ENCODE peak calls at places on chromosomes 2 and 18, in five cellular contexts. One of them, this sample, is unnamed.
A peak's percentile ranks its signal among the peaks of the same experiment; 100 is the strongest.

GRCh38 chr2:240783819-240784621 is 36.0 kb downstream of the KIF1A start:
- DNase-seq in RCC 7860: no peak
- DNase-seq in CD8-positive, alpha-beta T cell: no peak
- DNase-seq in NCI-H1105 treated with DMSO at 0.1 percent for 48 hours: no peak
- DNase-seq in myocyte: no peak
- DNase-seq in this sample: no peak

GRCh38 chr2:61469424-61470121 is 1.3 kb downstream of the USP34 start:
- DNase-seq in myocyte: no peak
- DNase-seq in NCI-H1105 treated with DMSO at 0.1 percent for 48 hours: no peak
- DNase-seq in RCC 7860: no peak
- DNase-seq in CD8-positive, alpha-beta T cell: no peak
- DNase-seq in this sample: peak; percentile 28

GRCh38 chr2:172339431-172340010 is 87.9 kb upstream of the ITGA6 start:
- DNase-seq in myocyte: peak; percentile 81
- DNase-seq in CD8-positive, alpha-beta T cell: no peak
- DNase-seq in RCC 7860: no peak
- DNase-seq in NCI-H1105 treated with DMSO at 0.1 percent for 48 hours: no peak
- DNase-seq in this sample: no peak

GRCh38 chr2:46309052-46309953 is 12.1 kb downstream of the EPAS1 start:
- DNase-seq in RCC 7860: no peak
- DNase-seq in CD8-positive, alpha-beta T cell: no peak
- DNase-seq in NCI-H1105 treated with DMSO at 0.1 percent for 48 hours: no peak
- DNase-seq in myocyte: no peak
- DNase-seq in this sample: no peak

GRCh38 chr2:156399950-156400703 is 36.1 kb upstream of the GPD2 start:
- DNase-seq in myocyte: peak; percentile 89
- DNase-seq in CD8-positive, alpha-beta T cell: peak; percentile 2
- DNase-seq in NCI-H1105 treated with DMSO at 0.1 percent for 48 hours: peak; percentile 70
- DNase-seq in RCC 7860: peak; percentile 79
- DNase-seq in this sample: peak; percentile 77

GRCh38 chr2:237056271-237056875 is 29.3 kb upstream of the COPS8 start:
- DNase-seq in CD8-positive, alpha-beta T cell: no peak
- DNase-seq in RCC 7860: no peak
- DNase-seq in myocyte: no peak
- DNase-seq in NCI-H1105 treated with DMSO at 0.1 percent for 48 hours: no peak
- DNase-seq in this sample: no peak

GRCh38 chr18:43031169-43031568 is 84.3 kb downstream of the RIT2 start:
- DNase-seq in myocyte: no peak
- DNase-seq in CD8-positive, alpha-beta T cell: no peak
- DNase-seq in RCC 7860: no peak
- DNase-seq in NCI-H1105 treated with DMSO at 0.1 percent for 48 hours: no peak
- DNase-seq in this sample: no peak

GRCh38 chr18:45783097-45784075 is 42.1 kb upstream of the SIGLEC15 start:
- DNase-seq in RCC 7860: no peak
- DNase-seq in CD8-positive, alpha-beta T cell: no peak
- DNase-seq in myocyte: peak; percentile 39
- DNase-seq in NCI-H1105 treated with DMSO at 0.1 percent for 48 hours: no peak
- DNase-seq in this sample: no peak

GRCh38 chr2:20052872-20053281 is 1.4 kb upstream of the LAPTM4A start:
- DNase-seq in CD8-positive, alpha-beta T cell: no peak
- DNase-seq in NCI-H1105 treated with DMSO at 0.1 percent for 48 hours: peak; percentile 67
- DNase-seq in myocyte: peak; percentile 76
- DNase-seq in RCC 7860: peak; percentile 26
- DNase-seq in this sample: peak; percentile 81

GRCh38 chr2:238663586-238663985 is 184.3 kb upstream of the TWIST2 start:
- DNase-seq in NCI-H1105 treated with DMSO at 0.1 percent for 48 hours: no peak
- DNase-seq in CD8-positive, alpha-beta T cell: no peak
- DNase-seq in myocyte: no peak
- DNase-seq in RCC 7860: no peak
- DNase-seq in this sample: no peak

GRCh38 chr2:226040344-226040743 is 640.8 kb downstream of the NYAP2 start:
- DNase-seq in myocyte: no peak
- DNase-seq in NCI-H1105 treated with DMSO at 0.1 percent for 48 hours: no peak
- DNase-seq in RCC 7860: no peak
- DNase-seq in CD8-positive, alpha-beta T cell: no peak
- DNase-seq in this sample: no peak

GRCh38 chr2:55500025-55500424 is 19.5 kb upstream of the CFAP36 start:
- DNase-seq in myocyte: peak; percentile 48
- DNase-seq in CD8-positive, alpha-beta T cell: no peak
- DNase-seq in RCC 7860: no peak
- DNase-seq in NCI-H1105 treated with DMSO at 0.1 percent for 48 hours: no peak
- DNase-seq in this sample: no peak

GRCh38 chr2:222284466-222284865 is 14.3 kb downstream of the PAX3 start:
- DNase-seq in myocyte: no peak
- DNase-seq in CD8-positive, alpha-beta T cell: no peak
- DNase-seq in NCI-H1105 treated with DMSO at 0.1 percent for 48 hours: no peak
- DNase-seq in RCC 7860: no peak
- DNase-seq in this sample: no peak

GRCh38 chr18:26741041-26741440 is 124.5 kb downstream of the AQP4 start:
- DNase-seq in NCI-H1105 treated with DMSO at 0.1 percent for 48 hours: no peak
- DNase-seq in RCC 7860: no peak
- DNase-seq in CD8-positive, alpha-beta T cell: no peak
- DNase-seq in myocyte: no peak
- DNase-seq in this sample: no peak

GRCh38 chr2:41695714-41696113 is 352.1 kb upstream of the PKDCC start:
- DNase-seq in RCC 7860: no peak
- DNase-seq in CD8-positive, alpha-beta T cell: no peak
- DNase-seq in NCI-H1105 treated with DMSO at 0.1 percent for 48 hours: no peak
- DNase-seq in myocyte: no peak
- DNase-seq in this sample: no peak

GRCh38 chr2:189254268-189254883 is 74.8 kb upstream of the COL5A2 start:
- DNase-seq in CD8-positive, alpha-beta T cell: no peak
- DNase-seq in NCI-H1105 treated with DMSO at 0.1 percent for 48 hours: no peak
- DNase-seq in myocyte: peak; percentile 97
- DNase-seq in RCC 7860: no peak
- DNase-seq in this sample: no peak

GRCh38 chr2:1655461-1655860 is 88.9 kb downstream of the PXDN start:
- DNase-seq in NCI-H1105 treated with DMSO at 0.1 percent for 48 hours: no peak
- DNase-seq in RCC 7860: no peak
- DNase-seq in CD8-positive, alpha-beta T cell: no peak
- DNase-seq in myocyte: no peak
- DNase-seq in this sample: no peak

GRCh38 chr2:96329416-96329815 is 4.3 kb downstream of the ITPRIPL1 start:
- DNase-seq in NCI-H1105 treated with DMSO at 0.1 percent for 48 hours: peak; percentile 61
- DNase-seq in myocyte: peak; percentile 61
- DNase-seq in CD8-positive, alpha-beta T cell: no peak
- DNase-seq in RCC 7860: peak; percentile 53
- DNase-seq in this sample: no peak

GRCh38 chr2:173866858-173867620 is 98.1 kb downstream of the SP3 start:
- DNase-seq in CD8-positive, alpha-beta T cell: no peak
- DNase-seq in RCC 7860: no peak
- DNase-seq in myocyte: peak; percentile 82
- DNase-seq in NCI-H1105 treated with DMSO at 0.1 percent for 48 hours: no peak
- DNase-seq in this sample: peak; percentile 97

GRCh38 chr2:127035212-127035611 is 71.7 kb downstream of the BIN1 start:
- DNase-seq in myocyte: no peak
- DNase-seq in CD8-positive, alpha-beta T cell: no peak
- DNase-seq in RCC 7860: no peak
- DNase-seq in NCI-H1105 treated with DMSO at 0.1 percent for 48 hours: no peak
- DNase-seq in this sample: no peak

GRCh38 chr2:63755216-63755615 is 86.5 kb upstream of the UGP2 start:
- DNase-seq in myocyte: no peak
- DNase-seq in RCC 7860: no peak
- DNase-seq in NCI-H1105 treated with DMSO at 0.1 percent for 48 hours: no peak
- DNase-seq in CD8-positive, alpha-beta T cell: no peak
- DNase-seq in this sample: no peak

GRCh38 chr18:38709122-38709521 is 1143.5 kb upstream of the CELF4 start:
- DNase-seq in RCC 7860: no peak
- DNase-seq in NCI-H1105 treated with DMSO at 0.1 percent for 48 hours: no peak
- DNase-seq in CD8-positive, alpha-beta T cell: no peak
- DNase-seq in myocyte: no peak
- DNase-seq in this sample: no peak

GRCh38 chr2:171889808-171890207 is 4.2 kb downstream of the SLC25A12 start:
- DNase-seq in myocyte: no peak
- DNase-seq in RCC 7860: no peak
- DNase-seq in NCI-H1105 treated with DMSO at 0.1 percent for 48 hours: no peak
- DNase-seq in CD8-positive, alpha-beta T cell: no peak
- DNase-seq in this sample: no peak

GRCh38 chr2:63058149-63058741 is 7.6 kb downstream of the OTX1 start:
- DNase-seq in NCI-H1105 treated with DMSO at 0.1 percent for 48 hours: no peak
- DNase-seq in myocyte: peak; percentile 8
- DNase-seq in RCC 7860: no peak
- DNase-seq in CD8-positive, alpha-beta T cell: no peak
- DNase-seq in this sample: no peak

GRCh38 chr2:165122521-165122920 is 81.3 kb downstream of the SCN3A start:
- DNase-seq in CD8-positive, alpha-beta T cell: no peak
- DNase-seq in myocyte: peak; percentile 17
- DNase-seq in RCC 7860: no peak
- DNase-seq in NCI-H1105 treated with DMSO at 0.1 percent for 48 hours: no peak
- DNase-seq in this sample: no peak

GRCh38 chr2:236171213-236172201 is 3.3 kb upstream of the GBX2 start:
- DNase-seq in CD8-positive, alpha-beta T cell: no peak
- DNase-seq in myocyte: peak; percentile 29
- DNase-seq in NCI-H1105 treated with DMSO at 0.1 percent for 48 hours: peak; percentile 33
- DNase-seq in RCC 7860: no peak
- DNase-seq in this sample: no peak

GRCh38 chr2:110853516-110853915 is 121.1 kb downstream of the ACOXL start:
- DNase-seq in myocyte: peak; percentile 30
- DNase-seq in CD8-positive, alpha-beta T cell: no peak
- DNase-seq in NCI-H1105 treated with DMSO at 0.1 percent for 48 hours: no peak
- DNase-seq in RCC 7860: no peak
- DNase-seq in this sample: peak; percentile 39

GRCh38 chr2:97733341-97734035 is 20.1 kb downstream of the ZAP70 start:
- DNase-seq in NCI-H1105 treated with DMSO at 0.1 percent for 48 hours: no peak
- DNase-seq in CD8-positive, alpha-beta T cell: no peak
- DNase-seq in RCC 7860: no peak
- DNase-seq in myocyte: no peak
- DNase-seq in this sample: no peak

GRCh38 chr18:5890606-5891360 is 4.5 kb downstream of the TMEM200C start:
- DNase-seq in CD8-positive, alpha-beta T cell: no peak
- DNase-seq in RCC 7860: no peak
- DNase-seq in myocyte: no peak
- DNase-seq in NCI-H1105 treated with DMSO at 0.1 percent for 48 hours: peak; percentile 54
- DNase-seq in this sample: no peak

GRCh38 chr2:105797298-105797819 is 52.6 kb downstream of the NCK2 start:
- DNase-seq in RCC 7860: no peak
- DNase-seq in myocyte: no peak
- DNase-seq in NCI-H1105 treated with DMSO at 0.1 percent for 48 hours: no peak
- DNase-seq in CD8-positive, alpha-beta T cell: no peak
- DNase-seq in this sample: no peak

GRCh38 chr2:142874293-142874814 is 3.1 kb upstream of the KYNU start:
- DNase-seq in CD8-positive, alpha-beta T cell: no peak
- DNase-seq in myocyte: peak; percentile 37
- DNase-seq in NCI-H1105 treated with DMSO at 0.1 percent for 48 hours: no peak
- DNase-seq in RCC 7860: peak; percentile 50
- DNase-seq in this sample: no peak

GRCh38 chr2:153115141-153115540 is 363.4 kb downstream of the RPRM start:
- DNase-seq in NCI-H1105 treated with DMSO at 0.1 percent for 48 hours: no peak
- DNase-seq in myocyte: no peak
- DNase-seq in RCC 7860: no peak
- DNase-seq in CD8-positive, alpha-beta T cell: no peak
- DNase-seq in this sample: no peak

GRCh38 chr18:2304378-2305175 is 266.7 kb downstream of the METTL4 start:
- DNase-seq in NCI-H1105 treated with DMSO at 0.1 percent for 48 hours: peak; percentile 8
- DNase-seq in CD8-positive, alpha-beta T cell: no peak
- DNase-seq in myocyte: peak; percentile 12
- DNase-seq in RCC 7860: no peak
- DNase-seq in this sample: no peak